ENCODE peak calls at places on chromosome 19, in nine cellular contexts. A, Q, R, U, C, J, M, N and E are unnamed samples.

GRCh38 chr19:47107201-47107952 is 6.2 kb downstream of the ZC3H4 start:
- DNase-seq in A (peak), Q (no peak), R (no peak), U (no peak), C (no peak), J (no peak), M (peak), N (no peak), E (peak)

GRCh38 chr19:51803965-51804364 is 9.0 kb downstream of the FPR3 start:
- DNase-seq in A (no peak), Q (no peak), R (no peak), U (no peak), C (no peak), J (no peak), M (no peak), N (no peak), E (no peak)

GRCh38 chr19:55700813-55701212 is 25.8 kb downstream of the EPN1 start:
- DNase-seq in A (no peak), Q (no peak), R (no peak), U (no peak), C (no peak), J (no peak), M (no peak), N (no peak), E (no peak)

GRCh38 chr19:5894704-5895349 is 8.8 kb downstream of the NDUFA11 start:
- DNase-seq in A (no peak), Q (no peak), R (no peak), U (no peak), C (no peak), J (no peak), M (no peak), N (no peak), E (no peak)

GRCh38 chr19:5407356-5407755 is 47.9 kb upstream of the ZNRF4 start:
- DNase-seq in A (peak), Q (no peak), R (no peak), U (peak), C (no peak), J (no peak), M (no peak), N (no peak), E (no peak)

GRCh38 chr19:42152285-42152684 is 20.0 kb upstream of the POU2F2 start:
- DNase-seq in A (no peak), Q (no peak), R (no peak), U (no peak), C (no peak), J (no peak), M (no peak), N (no peak), E (no peak)

GRCh38 chr19:30649934-30650614 is 277.9 kb downstream of the ZNF536 start:
- DNase-seq in A (peak), Q (no peak), R (no peak), U (peak), C (peak), J (no peak), M (no peak), N (no peak), E (no peak)

GRCh38 chr19:2782357-2782935 is 627 bp downstream of the SGTA start:
- DNase-seq in A (no peak), Q (no peak), R (no peak), U (no peak), C (no peak), J (no peak), M (peak), N (no peak), E (no peak)

GRCh38 chr19:5897189-5897969 is 6.2 kb downstream of the NDUFA11 start:
- DNase-seq in A (no peak), Q (no peak), R (no peak), U (no peak), C (no peak), J (no peak), M (no peak), N (no peak), E (no peak)

GRCh38 chr19:42402376-42403116 is 12.4 kb upstream of the CNFN start:
- DNase-seq in A (no peak), Q (no peak), R (no peak), U (no peak), C (no peak), J (no peak), M (no peak), N (no peak), E (no peak)

GRCh38 chr19:55015126-55015525 is 22.9 kb downstream of the GP6 start:
- DNase-seq in A (no peak), Q (no peak), R (no peak), U (no peak), C (no peak), J (no peak), M (no peak), N (no peak), E (no peak)

GRCh38 chr19:58480831-58481230 is 4.7 kb downstream of the ZNF446 start:
- DNase-seq in A (no peak), Q (no peak), R (no peak), U (no peak), C (no peak), J (no peak), M (no peak), N (no peak), E (no peak)